ENCODE peak calls at places on chromosomes 2 and 18, in four cellular contexts. X, N, P and C are unnamed samples.
A peak's percentile ranks its signal among the peaks of the same experiment; 100 is the strongest.

GRCh38 chr18:24600076-24600654 is 139.7 kb downstream of the HRH4 start:
- DNase-seq in X (no peak), N (no peak), P (peak; percentile 21), C (peak; percentile 45)

GRCh38 chr2:205091411-205091810 is 546.1 kb downstream of the PARD3B start:
- DNase-seq in X (no peak), N (no peak), P (no peak), C (no peak)

GRCh38 chr2:154693941-154694340 is 4.6 kb upstream of the KCNJ3 start:
- DNase-seq in X (no peak), N (no peak), P (no peak), C (no peak)

GRCh38 chr2:228839506-228839905 is 431.6 kb downstream of the PID1 start:
- DNase-seq in X (no peak), N (no peak), P (no peak), C (no peak)

GRCh38 chr2:151357359-151357758 is at the start of gene TNFAIP6:
- DNase-seq in X (no peak), N (no peak), P (peak; percentile 13), C (no peak)

GRCh38 chr2:181444654-181445053 is 12.5 kb upstream of the ITGA4 start:
- DNase-seq in X (no peak), N (no peak), P (no peak), C (no peak)

GRCh38 chr18:46497129-46497528 is 159.9 kb downstream of the LOXHD1 start:
- DNase-seq in X (no peak), N (no peak), P (no peak), C (peak; percentile 37)

GRCh38 chr2:234500394-234501006 is 3.6 kb upstream of the ARL4C start:
- DNase-seq in X (peak; percentile 71), N (peak; percentile 59), P (peak; percentile 46), C (peak; percentile 27)

GRCh38 chr18:24736686-24737085 is 276.2 kb downstream of the HRH4 start:
- DNase-seq in X (no peak), N (no peak), P (no peak), C (no peak)

GRCh38 chr2:43361286-43361685 is 134.9 kb upstream of the ZFP36L2 start:
- DNase-seq in X (no peak), N (no peak), P (no peak), C (no peak)

GRCh38 chr2:241612156-241613017 is 24.6 kb downstream of the THAP4 start:
- DNase-seq in X (no peak), N (no peak), P (no peak), C (no peak)

DNA sequence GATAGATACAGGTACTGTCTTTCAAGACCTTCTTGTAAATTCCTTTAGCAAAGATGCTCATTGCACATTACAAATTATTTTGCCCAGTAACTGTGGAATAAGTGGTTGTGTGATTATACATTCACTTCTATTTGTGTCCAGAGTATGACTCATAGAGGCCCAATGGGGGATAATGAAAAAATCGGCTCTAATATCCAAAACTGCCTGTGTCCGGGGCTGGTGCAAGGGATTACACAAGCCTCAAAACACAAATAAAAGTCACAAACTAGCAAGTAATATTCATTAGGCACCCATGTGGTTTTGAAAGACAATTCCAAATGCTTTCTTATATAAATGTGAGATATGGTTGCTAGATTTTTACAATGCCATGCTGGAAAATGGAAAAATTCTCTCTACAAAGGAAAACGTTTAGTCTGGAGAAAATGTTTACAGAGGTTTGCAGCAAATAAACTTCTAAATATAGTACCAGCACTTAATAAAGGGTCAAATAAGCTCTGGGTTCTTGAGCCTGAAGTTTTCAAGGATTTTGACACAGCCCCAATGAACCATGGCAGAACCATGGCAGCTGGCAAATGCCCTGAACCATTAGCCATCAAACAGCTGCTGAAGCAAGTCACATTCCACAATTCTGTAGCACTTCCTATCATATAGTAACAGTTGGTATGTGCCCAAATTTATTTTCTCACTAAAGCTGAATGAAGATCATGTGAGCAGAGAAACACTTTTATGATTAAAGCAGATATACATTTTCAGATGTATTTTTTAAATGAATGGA is 40.5 kb downstream of the IRS1 start:
- DNase-seq in X (no peak), N (no peak), P (peak; percentile 70), C (no peak)
- H3K27ac ChIP-seq in X (no peak overlapping the region), N (peak overlapping the region; percentile 91), P (peak overlapping the region; percentile 55), C (peak overlapping the region; percentile 84)

DNA sequence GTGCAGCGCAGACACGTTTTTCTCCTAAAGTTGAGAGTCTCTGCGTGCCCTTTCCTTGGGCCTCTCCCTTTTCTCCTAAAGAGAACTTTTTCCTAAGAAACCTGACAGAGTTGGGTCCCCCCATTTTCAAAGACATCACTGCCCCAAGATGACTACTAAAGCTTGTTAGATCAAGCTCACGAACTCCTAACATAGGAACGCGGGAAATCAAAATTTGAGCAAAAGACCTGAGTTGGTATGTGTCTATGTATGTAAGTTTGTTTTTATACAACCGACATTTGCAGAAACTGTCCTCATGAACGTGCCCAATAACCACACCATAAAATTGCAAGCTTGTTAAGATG is 1.3 kb downstream of the HOXD13 start:
- DNase-seq in X (no peak), N (no peak), P (no peak), C (no peak)
- H3K27ac ChIP-seq in X (no peak overlapping the region), N (no peak overlapping the region), P (no peak overlapping the region), C (no peak overlapping the region)

GRCh38 chr2:202633470-202633869 is 1.3 kb upstream of the FAM117B start:
- DNase-seq in X (no peak), N (no peak), P (no peak), C (no peak)
- H3K27ac ChIP-seq in X (no peak overlapping the region), N (no peak overlapping the region), P (no peak overlapping the region), C (no peak overlapping the region)

DNA sequence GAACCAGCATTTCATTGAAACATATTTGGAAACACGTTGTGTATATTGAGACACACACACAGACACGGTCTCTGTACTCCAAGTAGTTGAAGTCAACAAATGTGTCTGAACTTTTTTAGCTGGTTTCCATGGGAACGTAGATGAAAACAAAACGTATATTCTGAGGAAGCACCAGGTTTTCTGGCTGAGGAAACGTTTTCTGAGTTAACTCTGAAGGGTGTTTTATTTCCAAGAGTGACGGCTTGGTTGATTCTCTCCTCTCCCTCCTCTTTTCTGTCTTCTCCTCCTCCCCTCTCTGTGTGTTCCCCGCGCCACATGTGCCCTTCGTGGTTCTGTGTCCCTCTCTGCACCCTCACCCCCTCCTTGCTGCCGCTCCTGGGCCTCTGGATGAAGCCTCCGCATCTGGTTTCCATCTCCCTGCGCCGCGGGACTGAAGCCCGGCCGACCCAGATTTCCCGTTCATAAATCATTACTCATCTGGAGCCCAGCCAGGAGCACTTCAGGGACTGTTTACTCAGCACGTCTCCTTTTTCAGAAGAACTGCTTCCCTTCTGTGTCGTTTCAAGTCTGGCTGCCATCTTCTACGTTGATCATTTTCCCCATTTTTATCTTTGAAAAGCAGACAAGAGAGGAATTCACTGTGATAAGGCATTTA is 122.7 kb downstream of the COL6A3 start:
- DNase-seq in X (no peak), N (peak; percentile 94), P (peak; percentile 98), C (peak; percentile 98)
- H3K27ac ChIP-seq in X (no peak overlapping the region), N (peak overlapping the region; percentile 91), P (peak overlapping the region; percentile 86), C (peak overlapping the region; percentile 92)

GRCh38 chr2:96534131-96534530 is 2.4 kb upstream of the ARID5A start:
- DNase-seq in X (no peak), N (no peak), P (no peak), C (no peak)
- H3K27ac ChIP-seq in X (no peak overlapping the region), N (peak overlapping the region; percentile 98), P (no peak overlapping the region), C (peak overlapping the region; percentile 79)

GRCh38 chr2:171667041-171667440 is 20.2 kb upstream of the DYNC1I2 start:
- DNase-seq in X (no peak), N (no peak), P (no peak), C (no peak)
- H3K27ac ChIP-seq in X (no peak overlapping the region), N (no peak overlapping the region), P (no peak overlapping the region), C (no peak overlapping the region)

GRCh38 chr2:222238072-222238471 is 60.7 kb downstream of the PAX3 start:
- DNase-seq in X (no peak), N (no peak), P (no peak), C (no peak)
- H3K27ac ChIP-seq in X (no peak overlapping the region), N (no peak overlapping the region), P (no peak overlapping the region), C (no peak overlapping the region)

GRCh38 chr18:2325933-2326332 is 245.4 kb downstream of the METTL4 start:
- DNase-seq in X (no peak), N (no peak), P (no peak), C (no peak)
- H3K27ac ChIP-seq in X (peak overlapping the region; percentile 29), N (no peak overlapping the region), P (no peak overlapping the region), C (no peak overlapping the region)